ENCODE peak calls at places on chromosomes 12 and 14, in six cellular contexts. D, J, P, N, Q and V are unnamed samples.

GRCh38 chr12:117498256-117498655 is 136.8 kb upstream of the NOS1 start:
- DNase-seq in D (no peak), J (no peak), P (no peak), N (no peak), Q (no peak), V (no peak)

GRCh38 chr12:91722072-91722471 is 423.6 kb downstream of the BTG1 start:
- DNase-seq in D (no peak), J (peak; percentile 98), P (no peak), N (no peak), Q (no peak), V (no peak)

GRCh38 chr14:21136024-21136423 is 19.8 kb downstream of the OR5AU1 start:
- DNase-seq in D (no peak), J (no peak), P (no peak), N (no peak), Q (no peak), V (no peak)

GRCh38 chr14:55398679-55399078 is 13.0 kb downstream of the ATG14 start:
- DNase-seq in D (no peak), J (peak; percentile 90), P (no peak), N (no peak), Q (no peak), V (no peak)

GRCh38 chr12:76010732-76011458 is 20.7 kb downstream of the PHLDA1 start:
- DNase-seq in D (no peak), J (no peak), P (no peak), N (no peak), Q (no peak), V (no peak)

GRCh38 chr12:110853856-110854255 is 7.1 kb downstream of the CCDC63 start:
- DNase-seq in D (no peak), J (no peak), P (no peak), N (no peak), Q (no peak), V (no peak)

GRCh38 chr12:92551853-92552397 is 150.9 kb upstream of the PLEKHG7 start:
- DNase-seq in D (no peak), J (peak; percentile 97), P (no peak), N (no peak), Q (no peak), V (no peak)

GRCh38 chr14:99183311-99183710 is 88.7 kb downstream of the BCL11B start:
- DNase-seq in D (no peak), J (no peak), P (no peak), N (no peak), Q (no peak), V (no peak)

GRCh38 chr12:78167510-78167909 is 336.8 kb downstream of the NAV3 start:
- DNase-seq in D (no peak), J (no peak), P (no peak), N (no peak), Q (no peak), V (no peak)

GRCh38 chr14:106039400-106039799 is 513.0 kb downstream of the TMEM121 start:
- DNase-seq in D (no peak), J (no peak), P (no peak), N (no peak), Q (peak; percentile 76), V (no peak)

GRCh38 chr12:11953523-11953922 is 117.2 kb upstream of the BCL2L14 start:
- DNase-seq in D (no peak), J (no peak), P (no peak), N (no peak), Q (no peak), V (no peak)

GRCh38 chr14:103858063-103858820 is 10.9 kb upstream of the PPP1R13B start:
- DNase-seq in D (no peak), J (no peak), P (no peak), N (peak; percentile 69), Q (no peak), V (no peak)

GRCh38 chr14:51481643-51482042 is 170.1 kb upstream of the FRMD6 start:
- DNase-seq in D (no peak), J (no peak), P (no peak), N (no peak), Q (no peak), V (no peak)

GRCh38 chr12:118102070-118102469 is 1.7 kb downstream of the VSIG10 start:
- DNase-seq in D (no peak), J (peak; percentile 77), P (no peak), N (no peak), Q (no peak), V (no peak)

GRCh38 chr12:77725611-77726010 is 105.1 kb upstream of the NAV3 start:
- DNase-seq in D (no peak), J (peak; percentile 10), P (no peak), N (no peak), Q (no peak), V (no peak)

GRCh38 chr14:61176686-61177085 is 104.5 kb downstream of the TMEM30B start:
- DNase-seq in D (no peak), J (no peak), P (no peak), N (no peak), Q (no peak), V (no peak)

GRCh38 chr14:61179776-61180398 is 101.3 kb downstream of the TMEM30B start:
- DNase-seq in D (no peak), J (no peak), P (no peak), N (no peak), Q (no peak), V (no peak)

GRCh38 chr14:61179061-61179675 is 102.0 kb downstream of the TMEM30B start:
- DNase-seq in D (no peak), J (no peak), P (no peak), N (no peak), Q (no peak), V (no peak)

GRCh38 chr14:61177279-61178225 is 103.6 kb downstream of the TMEM30B start:
- DNase-seq in D (no peak), J (peak; percentile 66), P (no peak), N (no peak), Q (no peak), V (no peak)

DNA sequence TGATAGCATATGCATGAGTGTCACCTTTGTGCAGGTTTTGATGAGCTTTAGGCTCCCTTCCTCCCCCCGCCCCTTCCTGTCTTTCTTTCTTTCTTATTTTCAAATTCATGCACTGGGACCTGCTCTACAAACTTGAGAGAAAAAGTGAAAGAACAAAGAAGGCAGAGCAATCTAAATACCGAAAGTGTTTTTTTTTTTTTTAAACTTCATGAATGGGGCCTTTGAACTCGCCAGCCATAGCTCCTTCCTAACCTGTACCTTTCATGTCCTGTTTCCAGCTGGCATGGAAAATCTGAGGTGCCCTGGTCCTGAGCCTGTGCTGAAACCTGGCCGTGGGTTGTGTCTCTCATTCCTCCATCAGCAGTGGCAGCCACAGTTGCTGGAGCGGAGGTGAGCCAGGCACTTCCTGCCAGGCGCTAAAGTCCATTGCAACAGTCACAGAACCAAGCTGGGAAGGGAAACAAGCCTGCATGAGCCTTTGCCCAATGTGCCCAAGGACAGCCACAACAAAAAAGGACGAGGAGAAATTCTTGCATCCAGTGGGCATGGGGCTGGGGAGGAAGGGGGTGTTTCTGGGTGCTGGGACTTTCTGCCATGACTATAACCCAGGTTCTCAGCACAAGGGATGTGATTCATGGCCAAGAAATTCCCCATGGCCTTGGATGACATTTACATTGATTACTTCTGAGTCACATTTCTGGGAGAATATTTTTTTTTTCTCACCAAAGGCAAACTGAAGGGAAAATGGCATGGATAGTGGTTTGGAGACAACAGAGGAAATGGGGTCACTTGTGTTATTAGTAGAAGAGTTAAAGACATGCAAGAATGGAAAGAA is 102.7 kb downstream of the TMEM30B start:
- DNase-seq in D (no peak), J (peak; percentile 94), P (no peak), N (no peak), Q (no peak), V (no peak)
- H3K27ac ChIP-seq in D (peak overlapping the region; percentile 45), J (peak overlapping the region; percentile 91), P (no peak overlapping the region), N (no peak overlapping the region), Q (no peak overlapping the region), V (no peak overlapping the region)

DNA sequence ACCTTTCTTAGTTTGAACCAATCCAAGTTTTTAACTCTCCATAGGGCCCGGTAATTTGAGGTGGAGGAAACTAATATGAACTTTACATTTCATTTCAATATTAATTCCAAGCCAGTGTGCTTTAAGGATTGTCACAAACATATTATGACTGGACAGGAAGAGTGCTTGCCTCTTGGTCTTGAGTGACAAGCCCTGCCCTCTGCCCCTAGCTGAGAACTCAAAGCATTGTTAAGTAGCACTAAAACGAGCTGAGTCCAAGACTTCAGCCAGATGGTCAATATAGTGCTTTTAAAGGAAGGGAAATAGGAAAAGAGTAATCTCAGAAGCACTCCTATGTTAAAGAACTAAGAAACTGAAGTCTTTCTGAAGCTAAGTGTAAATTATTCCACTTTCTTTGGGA is 17.1 kb downstream of the TRMT5 start:
- DNase-seq in D (no peak), J (no peak), P (no peak), N (no peak), Q (no peak), V (no peak)
- H3K27ac ChIP-seq in D (no peak overlapping the region), J (no peak overlapping the region), P (no peak overlapping the region), N (no peak overlapping the region), Q (no peak overlapping the region), V (no peak overlapping the region)

GRCh38 chr12:54338682-54339296 is 13.9 kb downstream of the COPZ1 start:
- DNase-seq in D (no peak), J (no peak), P (no peak), N (no peak), Q (no peak), V (no peak)

GRCh38 chr12:54337854-54338650 is 13.1 kb downstream of the COPZ1 start:
- DNase-seq in D (no peak), J (no peak), P (no peak), N (no peak), Q (no peak), V (peak; percentile 18)

GRCh38 chr12:54340845-54341244 is 15.9 kb downstream of the COPZ1 start:
- DNase-seq in D (no peak), J (no peak), P (no peak), N (no peak), Q (no peak), V (no peak)

GRCh38 chr12:54341343-54341742 is 16.4 kb downstream of the COPZ1 start:
- DNase-seq in D (no peak), J (no peak), P (no peak), N (no peak), Q (no peak), V (no peak)

GRCh38 chr12:54341901-54342300 is 17.0 kb downstream of the COPZ1 start:
- DNase-seq in D (no peak), J (no peak), P (no peak), N (no peak), Q (no peak), V (no peak)
- H3K27ac ChIP-seq in D (no peak overlapping the region), J (no peak overlapping the region), P (no peak overlapping the region), N (no peak overlapping the region), Q (no peak overlapping the region), V (no peak overlapping the region)

GRCh38 chr12:46266382-46266791 is 2.5 kb downstream of the SLC38A1 start:
- DNase-seq in D (no peak), J (peak; percentile 69), P (no peak), N (no peak), Q (no peak), V (no peak)

GRCh38 chr12:46263140-46264017 is 5.5 kb downstream of the SLC38A1 start:
- DNase-seq in D (no peak), J (no peak), P (no peak), N (no peak), Q (no peak), V (no peak)

GRCh38 chr12:46265734-46266133 is 3.1 kb downstream of the SLC38A1 start:
- DNase-seq in D (no peak), J (no peak), P (no peak), N (no peak), Q (no peak), V (no peak)

GRCh38 chr12:46265102-46265501 is 3.7 kb downstream of the SLC38A1 start:
- DNase-seq in D (no peak), J (no peak), P (no peak), N (no peak), Q (no peak), V (no peak)

DNA sequence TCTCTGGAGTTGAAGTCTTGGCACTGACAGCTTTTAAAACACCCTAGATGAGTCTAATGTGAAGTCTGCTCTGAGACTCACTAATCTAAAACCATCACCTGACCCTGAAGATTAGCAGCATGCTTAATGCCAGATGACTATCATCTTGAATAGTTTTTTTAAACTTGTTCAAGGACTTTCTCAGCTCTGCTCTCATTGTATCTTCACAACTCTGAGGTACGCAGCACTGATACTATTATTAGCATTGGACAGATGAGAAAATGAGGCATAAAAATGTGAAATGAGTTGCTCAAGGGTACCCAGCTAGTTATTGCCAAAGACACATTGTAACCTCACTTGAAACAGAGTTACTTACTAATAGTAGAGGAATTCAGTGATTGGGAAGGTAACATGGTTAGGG is 4.8 kb downstream of the SLC38A1 start:
- DNase-seq in D (no peak), J (peak; percentile 63), P (no peak), N (no peak), Q (no peak), V (no peak)
- H3K27ac ChIP-seq in D (no peak overlapping the region), J (peak overlapping the region; percentile 27), P (no peak overlapping the region), N (no peak overlapping the region), Q (no peak overlapping the region), V (no peak overlapping the region)